ENCODE peak calls at places on chromosome 13, in six cellular contexts. Z is ovary, K is breast epithelium, B is IMR-90, C is transverse colon, A is prostate gland. F is an unnamed sample.

GRCh38 chr13:90308249-90308648 is 1039.2 kb upstream of the MIR17HG start:
- DNase-seq in Z (no peak), K (no peak), B (no peak), C (no peak), A (no peak), F (no peak)

GRCh38 chr13:92303428-92303827 is 905.0 kb downstream of the GPC5 start:
- DNase-seq in Z (no peak), K (no peak), B (peak; percentile 48), C (no peak), A (no peak), F (no peak)

GRCh38 chr13:49063526-49063925 is 87.8 kb downstream of the FNDC3A start:
- DNase-seq in Z (no peak), K (no peak), B (no peak), C (no peak), A (no peak), F (no peak)

GRCh38 chr13:67416047-67416925 is 186.2 kb upstream of the PCDH9 start:
- DNase-seq in Z (no peak), K (no peak), B (peak; percentile 29), C (no peak), A (no peak), F (no peak)

GRCh38 chr13:103030776-103031175 is 35.4 kb downstream of the SLC10A2 start:
- DNase-seq in Z (no peak), K (no peak), B (no peak), C (no peak), A (no peak), F (no peak)

GRCh38 chr13:67023088-67023893 is 206.8 kb downstream of the PCDH9 start:
- DNase-seq in Z (no peak), K (peak; percentile 69), B (peak; percentile 82), C (no peak), A (no peak), F (no peak)

GRCh38 chr13:43805071-43805468 is 18.3 kb upstream of the ENOX1 start:
- DNase-seq in Z (no peak), K (no peak), B (peak; percentile 96), C (no peak), A (peak; percentile 15), F (no peak)

GRCh38 chr13:54890976-54891375 is 1862.4 kb downstream of the OLFM4 start:
- DNase-seq in Z (no peak), K (no peak), B (no peak), C (no peak), A (no peak), F (no peak)

GRCh38 chr13:104198811-104199210 is 1132.6 kb upstream of the SLC10A2 start:
- DNase-seq in Z (no peak), K (no peak), B (no peak), C (no peak), A (no peak), F (no peak)

GRCh38 chr13:94858856-94859811 is 146.8 kb upstream of the SOX21 start:
- DNase-seq in Z (peak; percentile 82), K (peak; percentile 20), B (peak; percentile 5), C (peak; percentile 30), A (no peak), F (no peak)

GRCh38 chr13:105316731-105317130 is 1218.7 kb downstream of the EFNB2 start:
- DNase-seq in Z (no peak), K (no peak), B (no peak), C (no peak), A (no peak), F (no peak)

GRCh38 chr13:49996166-49996915 is 501 bp upstream of the TRIM13 start:
- DNase-seq in Z (peak; percentile 95), K (peak; percentile 86), B (peak; percentile 90), C (peak; percentile 95), A (peak; percentile 91), F (peak; percentile 91)

GRCh38 chr13:99193152-99193551 is 7.5 kb upstream of the UBAC2 start:
- DNase-seq in Z (no peak), K (no peak), B (no peak), C (no peak), A (no peak), F (no peak)

GRCh38 chr13:111573362-111573761 is 252.9 kb downstream of the TEX29 start:
- DNase-seq in Z (no peak), K (no peak), B (no peak), C (no peak), A (no peak), F (no peak)

GRCh38 chr13:31052478-31052877 is 109.2 kb downstream of the HSPH1 start:
- DNase-seq in Z (no peak), K (no peak), B (no peak), C (no peak), A (no peak), F (no peak)

GRCh38 chr13:26220575-26220974 is 1.5 kb downstream of the RNF6 start:
- DNase-seq in Z (no peak), K (no peak), B (peak; percentile 68), C (no peak), A (no peak), F (no peak)

GRCh38 chr13:41742917-41743552 is 217.9 kb downstream of the VWA8 start:
- DNase-seq in Z (no peak), K (no peak), B (no peak), C (no peak), A (no peak), F (no peak)

GRCh38 chr13:35923347-35923746 is 207.8 kb downstream of the DCLK1 start:
- DNase-seq in Z (no peak), K (no peak), B (peak; percentile 68), C (no peak), A (no peak), F (peak; percentile 11)

GRCh38 chr13:97241761-97242160 is 19.6 kb downstream of the MBNL2 start:
- DNase-seq in Z (no peak), K (no peak), B (no peak), C (no peak), A (no peak), F (no peak)

GRCh38 chr13:26037302-26037701 is 14.5 kb downstream of the SHISA2 start:
- DNase-seq in Z (no peak), K (no peak), B (no peak), C (no peak), A (no peak), F (peak; percentile 40)

DNA sequence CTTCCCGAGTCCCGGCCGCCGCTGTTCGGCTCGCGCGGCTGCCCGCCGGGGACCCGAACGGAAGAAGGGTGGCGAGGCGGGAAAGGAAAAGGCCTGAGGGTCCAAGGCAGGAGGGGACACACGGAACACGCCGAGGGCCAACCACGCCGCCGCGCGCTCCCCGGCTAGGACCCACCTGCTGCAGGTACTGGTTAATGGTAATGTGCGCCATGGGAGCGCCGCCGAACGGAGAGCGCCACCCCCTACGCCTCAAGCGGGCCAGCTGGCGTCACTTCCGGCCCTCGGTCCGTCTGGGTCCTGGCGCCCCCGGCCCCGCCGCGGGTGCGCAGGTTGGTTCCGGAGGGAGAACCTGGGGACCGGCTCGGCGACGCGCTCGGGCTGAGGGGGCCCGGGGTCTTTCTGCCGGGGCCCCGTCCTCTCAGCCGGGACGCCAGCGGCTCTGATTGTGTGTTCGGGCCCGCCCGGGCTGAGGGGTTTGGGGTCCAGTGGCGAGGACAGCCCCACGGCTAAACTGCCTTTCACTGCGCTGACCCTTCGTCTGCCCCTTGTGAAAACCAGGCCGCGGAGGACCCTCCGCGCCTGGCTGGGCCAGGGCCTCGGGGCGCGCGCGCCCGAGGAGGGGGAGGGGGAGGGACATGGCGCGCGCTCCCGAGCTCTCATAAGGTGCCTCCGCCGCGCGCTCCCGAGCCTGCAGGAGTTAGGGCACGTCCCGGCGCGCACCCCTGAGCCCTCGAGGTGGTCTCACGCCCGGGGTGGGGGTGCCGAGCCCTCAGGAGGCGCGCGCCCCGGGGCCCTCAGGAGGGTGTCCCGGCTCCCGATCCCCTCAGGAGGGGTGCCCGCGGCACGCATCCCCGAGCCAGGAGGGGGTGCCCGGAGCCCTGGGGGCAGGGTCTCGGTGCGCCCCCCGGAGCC is at the start of gene PCID2:
- DNase-seq in Z (peak; percentile 93), K (peak; percentile 84), B (peak; percentile 84), C (peak; percentile 91), A (peak; percentile 85), F (no peak)
- TF ChIP-seq POLR2A in Z (peak; percentile 87), K (peak; percentile 59), B (no peak), C (peak; percentile 81), A (peak; percentile 76), F (peak; percentile 65)

DNA sequence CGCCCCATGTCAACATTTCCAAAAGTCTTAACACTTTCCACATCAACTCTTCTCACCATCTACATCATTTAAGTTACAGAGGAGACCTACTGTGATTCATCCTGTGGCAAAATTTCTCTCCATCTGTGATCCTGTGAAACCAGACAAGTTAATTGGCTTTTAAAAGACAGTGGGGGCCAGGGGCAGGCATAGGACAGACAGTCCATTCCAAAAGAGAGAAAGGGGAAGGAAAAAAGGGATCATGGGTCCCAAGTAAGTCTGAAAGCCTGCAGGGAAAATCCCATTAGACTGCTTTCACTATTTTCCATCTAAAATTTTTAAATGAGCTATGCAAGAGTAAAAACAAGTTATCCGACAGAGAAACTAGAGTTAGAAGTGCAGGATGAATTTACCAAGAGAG is 121.0 kb downstream of the MRPL57 start:
- DNase-seq in Z (no peak), K (no peak), B (no peak), C (no peak), A (no peak), F (no peak)
- H3K4me3 ChIP-seq in Z (peak overlapping the region; percentile 66), K (peak overlapping the region; percentile 94), B (peak overlapping the region; percentile 87), C (no peak overlapping the region), A (peak overlapping the region; percentile 93), F (peak overlapping the region; percentile 81)

DNA sequence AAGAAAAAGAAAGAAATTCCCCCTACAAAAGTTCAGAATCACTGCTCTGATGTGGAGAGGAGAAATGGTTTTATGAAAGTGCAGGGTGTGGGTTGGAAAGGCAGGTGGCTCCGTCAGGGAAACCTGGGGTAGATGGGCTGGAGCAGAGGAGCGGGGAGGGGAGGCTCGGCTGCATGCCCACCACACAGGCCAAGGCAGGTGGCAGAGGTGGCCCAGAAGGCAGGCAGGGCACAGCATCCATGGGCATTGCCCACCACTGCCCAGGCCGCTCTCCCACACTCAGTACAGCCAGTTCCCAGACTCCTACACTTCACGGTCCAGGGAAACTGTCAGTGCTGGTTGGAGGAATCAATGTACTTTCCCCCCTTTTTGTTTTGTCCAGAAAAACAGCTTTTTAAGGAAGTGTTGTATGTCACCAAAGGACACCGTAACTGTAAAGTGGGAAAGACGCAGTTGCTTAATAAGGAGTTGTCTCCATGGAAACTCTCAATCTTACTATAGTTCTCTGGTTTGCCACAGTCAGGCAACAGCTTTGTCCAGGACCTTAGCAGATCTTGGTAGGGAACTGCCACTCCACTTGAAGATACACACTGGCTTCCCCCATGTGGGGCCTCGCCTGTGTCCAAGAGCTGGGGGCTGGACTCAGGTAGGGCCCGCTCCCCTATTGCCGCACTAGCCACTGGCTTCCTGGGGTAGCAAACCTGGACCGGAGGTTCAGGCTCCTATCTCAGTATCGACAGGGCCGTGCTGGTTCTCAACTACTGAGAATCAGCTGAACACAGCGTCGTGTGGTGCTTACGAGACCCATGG is 82.9 kb downstream of the RAB20 start:
- DNase-seq in Z (no peak), K (no peak), B (no peak), C (no peak), A (no peak), F (no peak)
- H3K36me3 ChIP-seq in Z (no peaks in the 10 kb centered on the region), K (no peaks in the 10 kb centered on the region), B (peaks cover 78% of the 10 kb centered on the region), C (no peaks in the 10 kb centered on the region), A (no peaks in the 10 kb centered on the region), F (peaks cover 38% of the 10 kb centered on the region)

DNA sequence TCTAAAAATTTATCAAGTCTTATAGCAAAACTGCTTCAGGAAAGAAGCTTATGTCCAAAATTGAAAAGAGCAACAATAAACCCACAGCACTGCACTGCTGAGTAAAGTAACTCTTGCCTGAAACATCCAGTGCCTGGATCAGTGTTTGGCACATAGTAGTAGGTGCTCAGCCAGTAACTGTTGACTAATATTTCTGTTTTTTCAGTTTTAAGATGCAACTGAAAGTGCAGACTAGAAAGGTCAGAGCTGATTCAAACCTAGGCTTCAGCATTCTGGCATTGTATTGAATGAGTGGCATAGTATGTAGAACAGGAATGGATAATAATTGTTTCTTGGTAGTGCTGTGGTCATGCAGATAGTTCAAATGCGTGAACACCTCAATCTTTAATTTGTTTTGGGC is 67.6 kb downstream of the UBL3 start:
- DNase-seq in Z (no peak), K (no peak), B (no peak), C (no peak), A (no peak), F (no peak)
- TF ChIP-seq POLR2A in Z (no peak), K (no peak), B (no peak), C (no peak), A (no peak), F (no peak)